ENCODE peak calls at places on chromosomes 4 and X, in seven cellular contexts. O is transverse colon, R is stomach, S is fibroblast of lung, B is Caco-2, W is psoas muscle, T is astrocyte. I is an unnamed sample.
A peak's percentile ranks its signal among the peaks of the same experiment; 100 is the strongest.

GRCh38 chr4:114636192-114636935 is 37.8 kb downstream of the UGT8 start:
- DNase-seq in O (no peak), R (no peak), S (no peak), B (no peak), W (no peak), T (no peak), I (no peak)

GRCh38 chr4:95355021-95355420 is 193.8 kb downstream of the UNC5C start:
- DNase-seq in O (no peak), R (no peak), S (no peak), B (no peak), W (no peak), T (peak; percentile 54), I (no peak)

GRCh38 chr4:158667651-158668198 is 4.0 kb downstream of the C4orf46 start:
- DNase-seq in O (peak; percentile 29), R (no peak), S (peak; percentile 27), B (peak; percentile 59), W (no peak), T (no peak), I (no peak)

GRCh38 chr4:101211146-101211553 is 136.2 kb downstream of the PPP3CA start:
- DNase-seq in O (no peak), R (no peak), S (peak; percentile 43), B (no peak), W (no peak), T (peak; percentile 80), I (no peak)

GRCh38 chr4:184401397-184402171 is 72.8 kb downstream of the IRF2 start:
- DNase-seq in O (no peak), R (no peak), S (no peak), B (no peak), W (no peak), T (peak; percentile 54), I (no peak)

GRCh38 chrX:30275498-30275897 is 28.6 kb downstream of the MAGEB1 start:
- DNase-seq in O (no peak), R (no peak), S (peak; percentile 53), B (peak; percentile 0), W (no peak), T (no peak), I (no peak)

GRCh38 chrX:132924426-132924825 is 34.0 kb downstream of the HS6ST2 start:
- DNase-seq in O (no peak), R (no peak), S (no peak), B (no peak), W (no peak), T (no peak), I (no peak)

GRCh38 chr4:3250956-3251690 is 2.2 kb downstream of the MSANTD1 start:
- DNase-seq in O (no peak), R (no peak), S (no peak), B (no peak), W (peak; percentile 44), T (no peak), I (peak; percentile 44)

GRCh38 chr4:142267101-142267500 is 579.0 kb downstream of the INPP4B start:
- DNase-seq in O (no peak), R (no peak), S (no peak), B (no peak), W (no peak), T (peak; percentile 41), I (no peak)

GRCh38 chr4:82431026-82431745 is 796 bp downstream of the ENOPH1 start:
- DNase-seq in O (peak; percentile 64), R (peak; percentile 54), S (no peak), B (peak; percentile 49), W (no peak), T (peak; percentile 50), I (peak; percentile 27)

GRCh38 chr4:62275470-62275869 is 1075.3 kb downstream of the ADGRL3 start:
- DNase-seq in O (no peak), R (no peak), S (no peak), B (no peak), W (no peak), T (no peak), I (no peak)

DNA sequence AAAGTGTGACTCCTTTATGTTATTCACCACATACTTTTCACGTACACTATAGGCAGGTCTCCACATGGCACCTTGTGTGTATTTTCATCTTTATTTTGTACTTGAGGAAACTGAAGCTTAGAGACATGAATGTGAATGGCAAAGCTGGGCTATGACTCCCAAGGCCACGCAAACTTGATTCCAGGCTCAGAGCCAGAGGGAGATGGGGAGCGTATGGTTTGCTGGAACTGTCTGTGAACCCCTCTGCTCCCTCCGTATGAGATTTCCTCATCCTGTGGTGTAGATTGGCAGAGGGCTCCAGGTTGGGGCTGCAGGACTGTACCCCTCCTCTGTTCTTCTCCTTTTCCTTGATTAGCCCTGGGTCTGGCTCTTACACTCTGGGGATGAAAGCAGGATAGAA is 16.1 kb upstream of the STARD8 start:
- DNase-seq in O (no peak), R (no peak), S (peak; percentile 8), B (no peak), W (no peak), T (no peak), I (no peak)
- H3K27me3 ChIP-seq in O (no peaks in the 10 kb centered on the region), R (no peaks in the 10 kb centered on the region), S (no peaks in the 10 kb centered on the region), B (no peaks in the 10 kb centered on the region), W (peaks cover 3% of the 10 kb centered on the region), T (no peaks in the 10 kb centered on the region), I (no peaks in the 10 kb centered on the region)

GRCh38 chr4:77152421-77152820 is 4.6 kb upstream of the CCNG2 start:
- DNase-seq in O (no peak), R (no peak), S (peak; percentile 63), B (no peak), W (no peak), T (no peak), I (no peak)
- H3K4me1 ChIP-seq in O (peaks cover 16% of the 10 kb centered on the region), R (peaks cover 7% of the 10 kb centered on the region), S (no peaks in the 10 kb centered on the region), B (peaks cover 4% of the 10 kb centered on the region), W (peaks cover 11% of the 10 kb centered on the region), T (no peaks in the 10 kb centered on the region), I (no peaks in the 10 kb centered on the region)

DNA sequence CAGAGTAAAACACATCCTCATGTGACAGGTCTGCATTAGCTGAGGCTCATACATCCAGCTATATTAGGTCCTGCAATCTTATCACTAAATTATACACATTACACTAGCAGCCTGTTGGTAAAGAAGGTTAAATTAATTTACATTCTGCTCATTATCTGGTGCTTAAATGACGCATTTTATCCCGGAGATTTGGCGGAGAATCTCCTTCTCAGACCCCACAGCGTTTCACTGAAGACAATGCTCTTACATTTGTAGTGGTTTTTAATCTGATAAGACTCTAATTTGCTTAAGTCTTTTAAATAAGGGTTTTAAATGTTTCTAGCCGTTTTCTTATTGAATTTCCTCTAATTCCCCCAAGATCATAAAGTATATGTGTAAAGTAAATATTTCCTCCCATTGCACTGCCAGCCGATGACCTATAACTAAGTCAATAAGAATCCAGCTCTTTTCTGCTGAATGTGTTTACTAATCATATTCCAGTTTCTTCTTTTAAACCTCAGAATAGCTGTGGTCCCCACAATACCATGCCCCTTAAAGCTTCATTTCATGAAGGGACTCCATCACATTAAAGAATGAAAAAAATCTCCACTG is 2.1 kb upstream of the PITX2 start:
- DNase-seq in O (no peak), R (no peak), S (no peak), B (no peak), W (no peak), T (no peak), I (no peak)
- H3K27me3 ChIP-seq in O (peaks cover 100% of the 10 kb centered on the region), R (peaks cover 99% of the 10 kb centered on the region), S (peaks cover 81% of the 10 kb centered on the region), B (no peaks in the 10 kb centered on the region), W (peaks cover 7% of the 10 kb centered on the region), T (peaks cover 100% of the 10 kb centered on the region), I (peaks cover 25% of the 10 kb centered on the region)

GRCh38 chr4:86959588-86960500 is 25.0 kb downstream of the AFF1 start:
- DNase-seq in O (no peak), R (no peak), S (no peak), B (no peak), W (no peak), T (no peak), I (no peak)
- H3K4me1 ChIP-seq in O (peaks cover 51% of the 10 kb centered on the region), R (peaks cover 35% of the 10 kb centered on the region), S (peaks cover 18% of the 10 kb centered on the region), B (peaks cover 24% of the 10 kb centered on the region), W (peaks cover 35% of the 10 kb centered on the region), T (peaks cover 3% of the 10 kb centered on the region), I (peaks cover 6% of the 10 kb centered on the region)

DNA sequence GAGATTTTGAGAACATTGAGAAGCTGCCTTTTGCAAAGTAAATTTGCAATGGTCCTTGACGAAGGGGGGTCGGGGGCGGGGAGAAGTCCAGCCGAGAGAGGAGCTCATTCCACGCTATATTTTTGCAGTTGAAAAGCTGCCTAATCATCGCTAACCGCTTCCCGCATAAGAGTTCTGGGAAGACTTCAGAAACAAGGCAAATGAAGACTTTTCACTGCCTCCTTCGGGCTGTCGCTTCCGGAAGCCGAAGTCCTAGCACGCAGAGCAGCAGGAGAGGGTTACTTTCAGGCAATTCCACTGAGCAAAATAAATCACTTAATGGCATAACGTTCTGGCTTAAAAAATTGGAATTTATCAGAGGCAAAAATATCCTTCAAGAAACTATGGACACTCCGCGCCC is 2.7 kb upstream of the LRAT start:
- DNase-seq in O (no peak), R (no peak), S (no peak), B (no peak), W (no peak), T (no peak), I (no peak)
- H3K27me3 ChIP-seq in O (peaks cover 56% of the 10 kb centered on the region), R (peaks cover 41% of the 10 kb centered on the region), S (peaks cover 26% of the 10 kb centered on the region), B (no peaks in the 10 kb centered on the region), W (peaks cover 51% of the 10 kb centered on the region), T (peaks cover 39% of the 10 kb centered on the region), I (no peaks in the 10 kb centered on the region)